ENCODE peak calls at places on chromosomes 12 and 14, in six cellular contexts. I is A549, S is K562, Z is HepG2, C is GM12878, Q is SK-N-SH. V is an unnamed sample.

GRCh38 chr14:89853976-89854693 is 100.4 kb downstream of the EFCAB11 start:
- DNase-seq in C (no peak), I (no peak), S (no peak), Z (no peak), Q (no peak), V (no peak)

GRCh38 chr12:103140217-103140616 is 182.7 kb downstream of the ASCL1 start:
- DNase-seq in Z (no peak), S (no peak), Q (no peak), C (no peak), I (no peak), V (no peak)

GRCh38 chr14:49512147-49512551 is 74.0 kb downstream of the RPS29 start:
- DNase-seq in S (no peak), Q (no peak), C (no peak), Z (no peak), I (peak; percentile 21), V (peak; percentile 16)

GRCh38 chr14:90599748-90600507 is 203.1 kb downstream of the CALM1 start:
- DNase-seq in Z (peak; percentile 3), I (peak; percentile 35), S (no peak), C (no peak), Q (no peak), V (no peak)

GRCh38 chr14:61586539-61587396 is 108.5 kb upstream of the HIF1A start:
- DNase-seq in Q (no peak), C (no peak), Z (no peak), I (no peak), S (no peak), V (no peak)

GRCh38 chr12:79690156-79690605 is 583 bp downstream of the PAWR start:
- DNase-seq in I (peak; percentile 63), Q (peak; percentile 49), C (no peak), Z (peak; percentile 14), S (no peak), V (no peak)

GRCh38 chr14:73125169-73125588 is 11.1 kb upstream of the PSEN1 start:
- DNase-seq in S (no peak), Q (no peak), I (no peak), Z (no peak), C (no peak), V (no peak)

GRCh38 chr14:101812071-101812470 is 50.6 kb downstream of the PPP2R5C start:
- DNase-seq in C (no peak), Z (no peak), S (no peak), I (no peak), Q (no peak), V (no peak)

GRCh38 chr12:89775336-89776005 is 66.8 kb upstream of the ATP2B1 start:
- DNase-seq in S (no peak), C (no peak), Q (no peak), I (peak; percentile 56), Z (no peak), V (no peak)

GRCh38 chr12:67705394-67706370 is 57.1 kb downstream of the DYRK2 start:
- DNase-seq in Z (no peak), S (no peak), Q (peak; percentile 17), C (no peak), I (peak; percentile 62), V (no peak)

GRCh38 chr14:97456958-97457357 is 659.8 kb downstream of the VRK1 start:
- DNase-seq in Q (no peak), I (no peak), S (no peak), Z (no peak), C (no peak), V (no peak)

GRCh38 chr12:123187637-123188036 is 36.7 kb upstream of the PITPNM2 start:
- DNase-seq in I (no peak), Q (no peak), Z (no peak), C (no peak), S (no peak), V (no peak)

GRCh38 chr14:35534884-35535793 is 1.2 kb downstream of the INSM2 start:
- DNase-seq in Q (peak; percentile 52), C (no peak), S (peak; percentile 72), I (peak; percentile 53), Z (peak; percentile 61), V (no peak)

GRCh38 chr12:25386823-25387134 is 136.1 kb upstream of the KRAS start:
- DNase-seq in Q (peak; percentile 36), I (no peak), S (no peak), Z (no peak), C (no peak), V (no peak)

GRCh38 chr14:54812661-54813060 is 90.0 kb downstream of the GCH1 start:
- DNase-seq in C (no peak), S (no peak), Z (no peak), I (no peak), Q (no peak), V (no peak)

GRCh38 chr14:100834441-100835277 is 8.7 kb downstream of the MEG3 start:
- DNase-seq in I (no peak), C (no peak), S (no peak), Z (no peak), Q (no peak), V (no peak)

GRCh38 chr12:80001562-80001961 is 66.7 kb upstream of the PPP1R12A start:
- DNase-seq in C (no peak), Q (no peak), Z (no peak), I (no peak), S (no peak), V (no peak)

GRCh38 chr12:10959777-10960176 is 20.7 kb upstream of the TAS2R14 start:
- DNase-seq in I (peak; percentile 21), Z (peak; percentile 6), C (no peak), S (no peak), Q (no peak), V (no peak)

GRCh38 chr14:90137807-90138206 is 76.0 kb downstream of the KCNK13 start:
- DNase-seq in C (no peak), S (no peak), I (no peak), Q (no peak), Z (no peak), V (no peak)

GRCh38 chr12:122871851-122872785 is 23.8 kb downstream of the VPS37B start:
- DNase-seq in S (no peak), Q (peak; percentile 74), I (peak; percentile 44), C (peak; percentile 52), Z (no peak), V (no peak)

GRCh38 chr12:117998719-117999118 is 17.8 kb upstream of the RFC5 start:
- DNase-seq in Z (no peak), S (no peak), Q (no peak), I (no peak), C (no peak), V (no peak)

GRCh38 chr14:38721822-38722431 is 381.1 kb downstream of the SEC23A start:
- DNase-seq in S (peak; percentile 22), Z (peak; percentile 77), C (peak; percentile 4), I (peak; percentile 46), Q (peak; percentile 4), V (peak; percentile 40)

GRCh38 chr14:45246633-45247173 is 6.3 kb downstream of the MIS18BP1 start:
- DNase-seq in I (no peak), S (no peak), C (no peak), Z (no peak), Q (no peak), V (no peak)

GRCh38 chr12:65868133-65868705 is 43.9 kb downstream of the HMGA2 start:
- DNase-seq in C (no peak), I (no peak), S (no peak), Z (no peak), Q (no peak), V (no peak)

GRCh38 chr14:66746316-66747006 is 238.5 kb downstream of the GPHN start:
- DNase-seq in Z (peak; percentile 12), I (peak; percentile 66), Q (peak; percentile 31), C (no peak), S (peak; percentile 8), V (peak; percentile 57)

GRCh38 chr12:96033549-96034389 is 1.6 kb downstream of the LTA4H start:
- DNase-seq in Z (no peak), C (no peak), Q (no peak), I (no peak), S (no peak), V (no peak)

GRCh38 chr14:83300454-83301064 is 1766.9 kb upstream of the SEL1L start:
- DNase-seq in I (peak; percentile 19), S (no peak), Q (peak; percentile 12), C (no peak), Z (peak; percentile 12), V (no peak)

GRCh38 chr14:73943083-73943482 is 6.8 kb downstream of the FAM161B start:
- DNase-seq in C (no peak), Z (peak; percentile 32), S (no peak), I (peak; percentile 9), Q (no peak), V (no peak)

DNA sequence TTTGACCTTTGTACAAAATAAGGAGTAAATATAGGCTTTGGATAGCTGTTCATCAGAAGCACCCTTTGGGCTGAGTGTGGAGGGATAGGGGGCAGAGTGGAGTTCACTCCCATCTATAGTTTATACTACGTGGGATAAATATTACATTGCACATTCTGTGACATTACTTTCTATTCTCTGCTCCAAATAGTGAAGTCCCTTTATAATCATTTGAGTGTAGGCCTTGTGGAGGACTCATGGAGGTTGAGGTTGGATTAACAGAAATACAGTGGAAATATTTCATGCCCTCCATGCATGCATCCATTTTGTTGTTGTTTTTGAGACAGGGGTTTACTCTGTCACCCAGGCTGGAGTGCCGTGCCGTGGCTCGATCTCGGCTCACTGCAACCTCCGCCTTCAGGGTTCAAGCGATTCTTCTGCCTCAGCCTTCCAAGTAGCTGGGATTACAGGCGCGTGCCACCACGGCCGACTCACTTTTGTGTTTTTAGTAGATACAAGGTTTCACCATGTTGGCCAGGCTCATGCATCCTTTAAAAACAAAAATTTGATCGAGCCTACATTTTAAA is 1.4 kb downstream of the CHPT1 start:
- DNase-seq in Q (peak; percentile 45), I (no peak), C (no peak), Z (no peak), S (peak; percentile 18), V (no peak)
- TF ChIP-seq MAX in Q (no peak), I (no peak), C (no peak), Z (no peak), S (no peak), V (no peak)

GRCh38 chr12:105995986-105996385 is 142.8 kb downstream of the NUAK1 start:
- DNase-seq in S (no peak), C (no peak), I (no peak), Z (no peak), Q (no peak), V (no peak)
- H3K4me1 ChIP-seq in S (no peaks in the 10 kb centered on the region), C (no peaks in the 10 kb centered on the region), I (no peaks in the 10 kb centered on the region), Z (no peaks in the 10 kb centered on the region), Q (no peaks in the 10 kb centered on the region), V (no peaks in the 10 kb centered on the region)

DNA sequence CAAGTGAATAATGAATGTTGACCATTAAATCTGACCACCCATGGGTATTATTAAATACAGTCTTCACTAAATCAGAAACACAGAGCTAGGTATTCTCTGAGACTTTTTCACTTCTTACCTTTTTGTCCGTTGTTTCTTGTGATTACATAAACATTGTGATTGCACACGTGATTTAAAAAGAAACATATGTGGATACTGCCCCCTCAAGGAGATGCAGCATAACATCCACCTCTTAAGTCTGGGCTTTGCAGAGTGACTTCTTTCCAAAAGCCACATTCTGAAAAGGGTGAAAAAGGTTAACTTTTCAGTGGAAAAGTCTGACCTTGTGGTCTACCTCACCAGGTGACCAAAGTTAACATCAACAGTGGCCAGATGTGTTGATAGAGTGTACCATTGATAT is 185.5 kb upstream of the FAR2 start:
- DNase-seq in S (no peak), C (no peak), Q (no peak), Z (no peak), I (peak; percentile 34), V (peak; percentile 44)
- TF ChIP-seq MAX in S (no peak), C (no peak), Q (no peak), Z (no peak), I (no peak), V (peak; percentile 55)

DNA sequence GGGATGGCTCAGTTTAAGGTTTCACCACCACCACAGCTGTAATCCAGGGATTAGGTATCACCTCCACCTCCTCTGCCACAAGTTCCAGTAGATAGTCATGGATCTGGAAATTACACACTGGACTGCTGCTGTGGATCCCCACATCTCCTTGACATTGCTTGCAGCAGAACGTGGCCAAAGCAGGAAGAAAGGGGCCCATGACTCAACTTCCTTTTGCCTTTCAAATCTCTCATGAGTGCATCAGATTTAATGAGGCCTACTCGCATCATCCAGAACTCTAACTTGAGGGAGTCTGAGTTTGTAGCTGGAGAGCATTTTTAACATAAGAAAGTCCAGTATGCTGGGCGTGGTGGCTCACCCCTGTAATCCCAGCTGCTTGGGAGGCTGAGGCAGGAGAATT is 29.2 kb upstream of the TMED10 start:
- DNase-seq in Q (no peak), I (no peak), Z (no peak), S (no peak), C (no peak), V (no peak)
- H3K4me1 ChIP-seq in Q (no peaks in the 10 kb centered on the region), I (no peaks in the 10 kb centered on the region), Z (peaks cover 21% of the 10 kb centered on the region), S (no peaks in the 10 kb centered on the region), C (no peaks in the 10 kb centered on the region), V (peaks cover 14% of the 10 kb centered on the region)

V was measured in HCT116.